ENCODE peak calls at places on chromosomes 5 and 9, in five cellular contexts. Z, U, S, K and D are unnamed samples.

GRCh38 chr5:1205255-1206180 is 4.1 kb downstream of the SLC6A19 start:
- DNase-seq in Z (no peak), S (no peak), K (no peak), U (no peak), D (no peak)

GRCh38 chr5:173547579-173547978 is 68.9 kb downstream of the BOD1 start:
- DNase-seq in K (no peak), Z (peak; percentile 22), U (no peak), S (peak; percentile 14), D (peak; percentile 24)

GRCh38 chr5:131328536-131329186 is 64.8 kb downstream of the CDC42SE2 start:
- DNase-seq in S (no peak), Z (no peak), K (no peak), U (no peak), D (peak; percentile 50)

GRCh38 chr5:150694638-150695037 is 6.2 kb downstream of the RBM22 start:
- DNase-seq in U (no peak), K (no peak), Z (no peak), S (no peak), D (peak; percentile 31)

GRCh38 chr9:135218331-135219225 is 131.1 kb downstream of the OLFM1 start:
- DNase-seq in K (no peak), U (no peak), Z (no peak), S (no peak), D (no peak)

GRCh38 chr9:113651896-113652295 is 188.4 kb downstream of the RGS3 start:
- DNase-seq in Z (no peak), K (no peak), U (no peak), S (no peak), D (no peak)

GRCh38 chr5:134289509-134290113 is 63.7 kb upstream of the PPP2CA start:
- DNase-seq in U (peak; percentile 16), Z (peak; percentile 78), K (peak; percentile 48), S (peak; percentile 79), D (peak; percentile 67)

GRCh38 chr9:109734814-109735213 is 45.2 kb upstream of the PALM2AKAP2 start:
- DNase-seq in U (no peak), Z (no peak), K (no peak), S (no peak), D (no peak)